ENCODE peak calls at places on chromosomes 6 and 20, in nine cellular contexts. A is mammary epithelial cell; J is tibial artery; E is CD4-positive, CD25-positive, alpha-beta regulatory T cell; L is GM23248; Q is tibial nerve; N is fibroblast of lung; T is neural progenitor cell; R is left ventricle myocardium inferior. H is an unnamed sample.

GRCh38 chr6:41917528-41917927 is 3.4 kb downstream of the MED20 start:
- DNase-seq in A (peak), J (no peak), E (no peak), L (peak), Q (no peak), N (peak), T (no peak), R (no peak), H (no peak)

GRCh38 chr20:33291830-33292355 is 8.9 kb downstream of the BPIFB1 start:
- DNase-seq in A (peak), J (no peak), E (peak), L (peak), Q (no peak), N (no peak), T (peak), R (no peak), H (no peak)

GRCh38 chr6:43724914-43725642 is 37.5 kb upstream of the MRPS18A start:
- DNase-seq in A (peak), J (peak), E (peak), L (peak), Q (peak), N (peak), T (no peak), R (peak), H (no peak)

GRCh38 chr20:17545127-17545526 is 13.9 kb upstream of the BFSP1 start:
- DNase-seq in A (no peak), J (no peak), E (no peak), L (no peak), Q (no peak), N (no peak), T (no peak), R (no peak), H (no peak)

GRCh38 chr6:43020847-43021246 is 576 bp upstream of the RRP36 start:
- DNase-seq in A (no peak), J (no peak), E (no peak), L (no peak), Q (no peak), N (peak), T (peak), R (no peak), H (no peak)

GRCh38 chr6:112234596-112234995 is 19.8 kb downstream of the LAMA4 start:
- DNase-seq in A (no peak), J (no peak), E (no peak), L (peak), Q (no peak), N (peak), T (no peak), R (no peak), H (no peak)

GRCh38 chr20:35232575-35232974 is 6.1 kb downstream of the MMP24 start:
- DNase-seq in A (no peak), J (no peak), E (no peak), L (peak), Q (no peak), N (peak), T (no peak), R (no peak), H (no peak)

GRCh38 chr6:15893556-15894253 is 230.9 kb upstream of the DTNBP1 start:
- DNase-seq in A (peak), J (no peak), E (no peak), L (no peak), Q (no peak), N (no peak), T (peak), R (no peak), H (no peak)

GRCh38 chr6:98384766-98385165 is 449.6 kb upstream of the POU3F2 start:
- DNase-seq in A (no peak), J (no peak), E (no peak), L (no peak), Q (no peak), N (no peak), T (peak), R (no peak), H (no peak)

GRCh38 chr20:58905236-58905635 is 52.7 kb downstream of the GNAS start:
- DNase-seq in A (no peak), J (no peak), E (no peak), L (peak), Q (no peak), N (peak), T (no peak), R (no peak), H (no peak)
- H3K27ac ChIP-seq in A (no peak), J (peak), E (no peak), L (no peak), Q (peak), N (no peak), T (no peak), R (peak), H (no peak)

GRCh38 chr6:37376078-37376743 is 22.4 kb downstream of the RNF8 start:
- DNase-seq in A (no peak), J (no peak), E (no peak), L (no peak), Q (no peak), N (no peak), T (no peak), R (no peak), H (no peak)

GRCh38 chr6:37373822-37374514 is 20.2 kb downstream of the RNF8 start:
- DNase-seq in A (peak), J (no peak), E (no peak), L (peak), Q (no peak), N (peak), T (no peak), R (no peak), H (no peak)

GRCh38 chr6:37372116-37372515 is 18.3 kb downstream of the RNF8 start:
- DNase-seq in A (no peak), J (no peak), E (no peak), L (no peak), Q (no peak), N (peak), T (no peak), R (no peak), H (no peak)

GRCh38 chr6:37371158-37372083 is 17.6 kb downstream of the RNF8 start:
- DNase-seq in A (no peak), J (no peak), E (no peak), L (no peak), Q (no peak), N (no peak), T (no peak), R (no peak), H (no peak)

GRCh38 chr6:37375376-37375775 is 21.6 kb downstream of the RNF8 start:
- DNase-seq in A (peak), J (no peak), E (no peak), L (no peak), Q (no peak), N (no peak), T (no peak), R (no peak), H (no peak)
- H3K27ac ChIP-seq in A (no peak), J (no peak), E (no peak), L (no peak), Q (no peak), N (no peak), T (no peak), R (no peak), H (no peak)

GRCh38 chr20:62845818-62846527 is 15.6 kb downstream of the TCFL5 start:
- DNase-seq in A (no peak), J (no peak), E (no peak), L (no peak), Q (no peak), N (peak), T (no peak), R (peak), H (no peak)
- H3K27ac ChIP-seq in A (no peak), J (no peak), E (no peak), L (no peak), Q (no peak), N (no peak), T (no peak), R (peak), H (no peak)

GRCh38 chr6:37783831-37784584 is 35.5 kb upstream of the ZFAND3 start:
- DNase-seq in A (no peak), J (no peak), E (no peak), L (peak), Q (peak), N (peak), T (peak), R (peak), H (no peak)
- H3K27ac ChIP-seq in A (no peak), J (peak), E (no peak), L (peak), Q (peak), N (peak), T (no peak), R (no peak), H (no peak)

DNA sequence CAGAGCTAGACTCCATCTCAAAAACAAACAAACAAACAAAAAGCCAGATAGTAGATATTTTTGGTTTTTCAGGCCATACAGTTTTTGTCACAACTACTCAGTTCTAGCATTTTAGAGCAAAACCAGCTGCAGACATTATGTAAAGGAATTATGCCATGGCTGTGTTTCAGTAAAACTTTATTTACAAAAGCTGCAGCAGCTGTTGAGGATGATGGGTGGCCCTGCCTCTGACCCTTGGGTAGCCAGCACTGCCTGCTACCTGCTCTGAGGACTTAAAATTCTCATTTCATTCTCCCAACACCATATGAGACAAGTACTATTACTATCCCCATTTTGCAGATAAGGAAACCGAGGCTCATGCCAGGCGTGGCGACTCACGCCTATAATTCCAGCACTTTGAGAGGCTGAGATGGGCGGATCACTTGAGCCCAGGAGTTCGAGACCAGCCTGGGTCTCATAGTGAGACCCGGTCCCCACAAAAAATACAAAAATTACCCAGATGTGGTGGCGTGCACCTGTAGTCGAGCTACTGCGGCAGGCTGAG is 56.3 kb downstream of the RIPOR3 start:
- DNase-seq in A (no peak), J (no peak), E (no peak), L (no peak), Q (no peak), N (no peak), T (no peak), R (no peak), H (no peak)
- H3K27ac ChIP-seq in A (no peak), J (no peak), E (no peak), L (no peak), Q (no peak), N (no peak), T (no peak), R (peak), H (no peak)

H was measured in caudate nucleus.